ENCODE peak calls at places on chromosome 19, in four cellular contexts. E, P, T and F are unnamed samples.
A peak's percentile ranks its signal among the peaks of the same experiment; 100 is the strongest.

GRCh38 chr19:22088541-22089144 is 36.4 kb downstream of the ZNF257 start:
- DNase-seq in P (no peak), E (no peak), T (no peak), F (no peak)

GRCh38 chr19:38792250-38793111 is 3.5 kb downstream of the LGALS7B start:
- DNase-seq in P (no peak), T (no peak), E (no peak), F (no peak)

GRCh38 chr19:52095172-52096014 is at the start of gene ZNF841:
- DNase-seq in E (peak; percentile 81), P (peak; percentile 93), T (peak; percentile 93), F (peak; percentile 69)

GRCh38 chr19:799076-799881 is 2.0 kb downstream of the PTBP1 start:
- DNase-seq in P (peak; percentile 63), T (no peak), E (no peak), F (no peak)

GRCh38 chr19:2215281-2215751 is 20.8 kb downstream of the PLEKHJ1 start:
- DNase-seq in T (no peak), E (no peak), P (no peak), F (no peak)

GRCh38 chr19:55690109-55690768 is 15.2 kb downstream of the EPN1 start:
- DNase-seq in T (peak; percentile 26), E (no peak), P (no peak), F (no peak)

GRCh38 chr19:13037161-13037560 is 41.9 kb downstream of the NFIX start:
- DNase-seq in P (peak; percentile 93), E (no peak), T (no peak), F (no peak)

GRCh38 chr19:1132625-1133383 is 29.0 kb downstream of the GPX4 start:
- DNase-seq in P (no peak), E (no peak), T (no peak), F (no peak)

GRCh38 chr19:48760514-48761221 is 5.3 kb downstream of the FGF21 start:
- DNase-seq in T (no peak), E (no peak), P (no peak), F (no peak)

GRCh38 chr19:38303517-38304351 is at the start of gene C19orf33:
- DNase-seq in P (peak; percentile 44), E (peak; percentile 70), T (peak; percentile 78), F (no peak)

GRCh38 chr19:43527860-43528622 is 1.0 kb upstream of the ETHE1 start:
- DNase-seq in E (no peak), P (no peak), T (no peak), F (no peak)

GRCh38 chr19:10583021-10583776 is 3.9 kb downstream of the AP1M2 start:
- DNase-seq in P (no peak), E (no peak), T (no peak), F (no peak)

GRCh38 chr19:1213391-1214286 is 8.1 kb downstream of the STK11 start:
- DNase-seq in T (peak; percentile 82), P (peak; percentile 78), E (peak; percentile 86), F (no peak)

GRCh38 chr19:50147462-50148423 is 15.3 kb downstream of the IZUMO2 start:
- DNase-seq in P (peak; percentile 74), T (peak; percentile 84), E (peak; percentile 67), F (peak; percentile 52)

GRCh38 chr19:21569497-21569870 is 64.1 kb downstream of the ZNF429 start:
- DNase-seq in T (peak; percentile 73), P (peak; percentile 60), E (no peak), F (no peak)

GRCh38 chr19:2556221-2557092 is 80.5 kb downstream of the GADD45B start:
- DNase-seq in T (peak; percentile 22), P (no peak), E (no peak), F (no peak)

GRCh38 chr19:50311723-50312635 is 17.2 kb downstream of the KCNC3 start:
- DNase-seq in P (no peak), T (no peak), E (no peak), F (no peak)

GRCh38 chr19:36939153-36939552 is 23.0 kb downstream of the ZNF568 start:
- DNase-seq in E (no peak), T (no peak), P (no peak), F (no peak)

GRCh38 chr19:6235031-6235951 is 44.5 kb downstream of the MLLT1 start:
- DNase-seq in P (no peak), E (no peak), T (no peak), F (no peak)

GRCh38 chr19:10277795-10278583 is 7.1 kb downstream of the ICAM1 start:
- DNase-seq in E (no peak), T (no peak), P (no peak), F (no peak)

GRCh38 chr19:29439688-29440550 is 85.9 kb upstream of the VSTM2B start:
- DNase-seq in T (no peak), P (no peak), E (no peak), F (no peak)

GRCh38 chr19:29442910-29443309 is 82.9 kb upstream of the VSTM2B start:
- DNase-seq in P (no peak), E (no peak), T (no peak), F (no peak)

GRCh38 chr19:29442094-29442493 is 83.7 kb upstream of the VSTM2B start:
- DNase-seq in P (no peak), T (no peak), E (no peak), F (no peak)

DNA sequence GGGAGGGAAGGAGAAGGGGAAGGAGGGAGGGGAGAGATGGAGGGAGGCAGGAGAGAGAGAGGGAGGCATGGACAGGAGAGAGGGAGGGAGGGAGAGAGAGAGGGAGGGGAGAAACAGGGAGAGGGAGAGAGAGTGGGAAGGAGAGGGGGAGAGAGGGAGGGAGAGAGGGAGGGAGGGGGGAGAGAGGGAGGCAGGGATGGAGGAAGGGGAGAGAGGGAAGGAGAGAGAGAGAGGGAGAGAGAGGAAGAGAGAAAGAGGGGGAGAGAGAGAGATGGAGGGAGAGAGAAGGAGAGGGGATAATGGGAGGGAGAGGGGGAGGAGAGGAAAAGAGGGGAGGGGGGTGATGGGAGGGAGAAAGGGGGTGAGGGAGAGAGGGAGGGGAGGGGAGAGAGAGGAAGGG is 86.8 kb upstream of the VSTM2B start:
- DNase-seq in E (no peak), P (no peak), T (no peak), F (no peak)
- H3K27ac ChIP-seq in E (no peak overlapping the region), P (no peak overlapping the region), T (no peak overlapping the region), F (no peak overlapping the region)

DNA sequence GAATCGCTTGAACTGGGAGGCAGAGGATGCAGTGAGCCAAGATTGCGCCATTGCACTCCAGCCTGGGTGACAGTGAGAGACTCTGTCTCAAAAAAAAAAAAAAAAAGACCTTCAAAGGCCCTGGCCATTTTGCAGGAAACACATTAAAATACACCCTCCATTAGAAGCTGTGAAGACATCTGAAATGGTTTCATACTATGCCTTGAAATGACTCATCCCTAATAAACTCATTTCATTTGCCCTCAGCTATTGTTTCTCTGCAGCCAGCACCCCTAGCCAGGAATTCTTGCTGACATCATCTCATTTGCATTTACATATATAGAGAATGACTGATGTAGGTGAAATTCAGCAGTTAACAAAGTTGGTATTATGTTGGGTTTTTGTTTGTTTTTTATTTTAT is 8.7 kb downstream of the EML2 start:
- DNase-seq in P (peak; percentile 96), E (peak; percentile 98), T (no peak), F (no peak)
- H3K27ac ChIP-seq in P (peak overlapping the region; percentile 51), E (peak overlapping the region; percentile 99), T (no peak overlapping the region), F (peak overlapping the region; percentile 60)

GRCh38 chr19:15779756-15780476 is 7.5 kb upstream of the OR10H5 start:
- DNase-seq in E (no peak), T (peak; percentile 67), P (peak; percentile 18), F (no peak)
- H3K27ac ChIP-seq in E (no peak overlapping the region), T (peak overlapping the region; percentile 47), P (no peak overlapping the region), F (no peak overlapping the region)

GRCh38 chr19:7351861-7352260 is 3.1 kb downstream of the ARHGEF18 start:
- DNase-seq in T (no peak), P (no peak), E (no peak), F (no peak)
- H3K27ac ChIP-seq in T (no peak overlapping the region), P (no peak overlapping the region), E (no peak overlapping the region), F (no peak overlapping the region)

DNA sequence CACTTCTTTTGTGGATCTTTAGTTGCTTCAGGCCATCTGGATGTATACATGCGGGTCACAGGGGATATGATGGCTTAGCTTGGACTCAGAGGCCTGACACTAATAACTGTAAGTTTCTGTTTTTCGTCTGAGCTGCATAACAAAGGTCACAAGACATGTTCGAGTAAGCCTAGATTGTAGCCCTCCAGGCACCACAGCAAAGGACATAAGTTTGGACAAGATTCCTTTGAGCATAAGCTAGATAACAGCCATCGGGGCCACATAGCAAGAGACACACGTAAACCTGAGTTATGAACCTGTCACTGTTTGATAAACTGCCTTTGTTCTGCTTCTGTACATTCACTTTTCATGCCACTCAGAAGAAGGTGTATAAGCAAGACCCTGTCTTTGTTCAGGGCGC is 14.6 kb downstream of the IGFL3 start:
- DNase-seq in T (no peak), P (peak; percentile 22), E (no peak), F (no peak)
- H3K27ac ChIP-seq in T (no peak overlapping the region), P (no peak overlapping the region), E (no peak overlapping the region), F (no peak overlapping the region)

GRCh38 chr19:46760363-46760762 is 14.1 kb upstream of the STRN4 start:
- DNase-seq in P (no peak), E (no peak), T (no peak), F (no peak)

GRCh38 chr19:46759817-46760333 is 13.6 kb upstream of the STRN4 start:
- DNase-seq in P (peak; percentile 84), T (no peak), E (peak; percentile 61), F (no peak)

GRCh38 chr19:46762245-46762890 is 16.1 kb upstream of the STRN4 start:
- DNase-seq in P (no peak), E (peak; percentile 91), T (no peak), F (no peak)

GRCh38 chr19:46764817-46765291 is 18.6 kb upstream of the STRN4 start:
- DNase-seq in T (peak; percentile 57), E (no peak), P (no peak), F (no peak)

GRCh38 chr19:46761418-46761831 is 15.2 kb upstream of the STRN4 start:
- DNase-seq in E (no peak), P (peak; percentile 21), T (no peak), F (no peak)
- H3K27ac ChIP-seq in E (peak overlapping the region; percentile 81), P (no peak overlapping the region), T (peak overlapping the region; percentile 10), F (no peak overlapping the region)

GRCh38 chr19:53365899-53366493 is 491 bp downstream of the ZNF525 start:
- DNase-seq in T (no peak), P (no peak), E (peak; percentile 6), F (no peak)
- H3K27ac ChIP-seq in T (peak overlapping the region; percentile 41), P (no peak overlapping the region), E (peak overlapping the region; percentile 82), F (no peak overlapping the region)

DNA sequence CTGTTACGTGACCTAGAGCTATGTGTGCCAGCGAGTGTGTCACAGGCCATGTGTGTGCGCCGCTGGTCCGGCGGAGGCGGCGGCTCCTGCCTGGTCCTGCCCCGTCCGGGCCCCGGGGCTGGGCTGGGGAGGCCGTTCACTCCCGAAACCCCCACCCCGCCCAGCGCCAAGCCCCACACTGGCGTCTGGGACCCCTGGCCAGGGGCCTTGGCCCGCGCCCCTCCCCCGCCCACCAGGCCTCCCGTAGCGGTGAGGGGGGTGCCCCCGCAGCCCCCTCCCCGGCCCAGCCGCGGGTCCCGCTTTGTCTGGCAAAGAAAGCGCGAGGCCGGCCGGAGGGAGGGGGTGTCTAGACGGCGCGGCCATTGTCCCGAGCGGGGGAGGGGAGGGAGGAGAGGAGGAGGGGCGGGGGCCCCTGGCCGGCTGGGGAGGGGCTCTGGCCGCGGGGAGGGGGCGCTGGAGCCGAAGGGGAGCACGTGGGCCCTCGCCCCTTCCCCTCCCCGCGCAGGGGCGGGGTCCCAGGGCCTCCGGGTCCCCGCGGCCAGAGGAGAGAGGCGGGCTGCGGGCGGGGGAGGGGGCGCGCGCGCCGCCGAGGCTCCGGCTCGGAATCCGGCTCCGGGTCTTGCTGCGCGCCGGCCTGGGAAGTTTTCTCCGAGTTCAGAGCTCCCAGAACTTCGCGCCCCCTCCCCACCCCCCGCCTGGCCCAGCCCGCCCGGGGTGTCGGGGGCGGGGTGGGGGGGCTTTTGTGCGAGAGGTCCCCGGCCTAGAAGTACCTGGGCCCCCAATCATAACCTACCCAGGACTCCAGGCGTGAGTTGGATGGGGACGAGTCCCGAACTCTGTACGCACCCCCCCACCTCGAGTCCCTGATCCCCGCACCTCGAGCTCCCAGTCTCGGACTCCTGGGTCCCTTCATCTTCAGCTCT is 882 bp downstream of the NOTCH3 start:
- DNase-seq in P (peak; percentile 37), E (no peak), T (no peak), F (no peak)
- H3K27ac ChIP-seq in P (peak overlapping the region; percentile 27), E (no peak overlapping the region), T (peak overlapping the region; percentile 62), F (peak overlapping the region; percentile 71)